ENCODE peak calls at places on chromosomes 6 and 20, in ten cellular contexts. Z is pancreas, R is lower lobe of right lung, H is psoas muscle, D is dorsolateral prefrontal cortex, O is colonic mucosa, E is A673, K is upper lobe of right lung, S is GM23338, I is transverse colon. V is an unnamed sample. For H3K27me3, the result is how much of the 10 kb centered on the place peaks cover.

GRCh38 chr6:53055873-53056272 is 9.3 kb upstream of the FBXO9 start:
- DNase-seq in O (no peak), H (no peak), K (no peak), D (no peak), R (no peak), S (no peak), I (no peak), E (no peak), Z (no peak), V (no peak)

GRCh38 chr20:2603816-2604505 is 48.5 kb upstream of the NOP56 start:
- DNase-seq in Z (no peak), K (no peak), I (no peak), D (no peak), H (no peak), E (no peak), S (no peak), R (no peak), O (peak), V (no peak)

GRCh38 chr6:106082735-106083398 is 3.3 kb upstream of the PRDM1 start:
- DNase-seq in S (no peak), O (no peak), R (no peak), K (no peak), E (no peak), I (no peak), Z (no peak), H (no peak), D (no peak), V (no peak)

GRCh38 chr6:21033575-21034026 is 499.3 kb downstream of the CDKAL1 start:
- DNase-seq in Z (no peak), O (no peak), K (no peak), D (no peak), E (no peak), I (no peak), R (no peak), H (peak), S (no peak), V (no peak)

GRCh38 chr20:11792229-11792953 is 125.3 kb upstream of the BTBD3 start:
- DNase-seq in D (no peak), Z (no peak), H (no peak), O (no peak), I (no peak), E (peak), R (no peak), K (no peak), S (no peak), V (no peak)

GRCh38 chr6:165443462-165443861 is 134.1 kb upstream of the C6orf118 start:
- DNase-seq in Z (no peak), K (no peak), R (no peak), D (no peak), S (no peak), I (no peak), O (no peak), H (no peak), E (no peak), V (no peak)

GRCh38 chr6:124964084-124964763 is 2.0 kb downstream of the RNF217 start:
- DNase-seq in Z (no peak), R (no peak), S (no peak), H (peak), O (peak), E (no peak), D (no peak), I (peak), K (no peak), V (no peak)

GRCh38 chr20:56689318-56689717 is 60.2 kb downstream of the TFAP2C start:
- DNase-seq in O (no peak), I (no peak), Z (no peak), K (no peak), E (peak), S (peak), H (no peak), D (no peak), R (no peak), V (no peak)

GRCh38 chr20:38073307-38074010 is 39.9 kb downstream of the RPRD1B start:
- DNase-seq in I (peak), R (no peak), K (no peak), D (no peak), S (peak), O (peak), Z (no peak), H (peak), E (peak), V (no peak)

GRCh38 chr20:18839507-18840247 is 26.1 kb downstream of the SCP2D1 start:
- DNase-seq in R (no peak), K (no peak), I (no peak), E (peak), H (no peak), S (no peak), O (no peak), Z (no peak), D (no peak), V (no peak)

GRCh38 chr6:56246941-56247653 is at the start of gene COL21A1:
- DNase-seq in R (peak), H (peak), E (peak), K (peak), I (peak), Z (peak), S (peak), O (peak), D (peak), V (peak)

GRCh38 chr6:56246544-56246940 is 838 bp downstream of the COL21A1 start:
- DNase-seq in K (no peak), Z (no peak), I (no peak), E (no peak), R (no peak), D (no peak), H (no peak), S (peak), O (no peak), V (no peak)

GRCh38 chr6:56250266-56250665 is 2.9 kb upstream of the COL21A1 start:
- DNase-seq in I (no peak), K (no peak), Z (no peak), O (no peak), D (no peak), R (no peak), H (no peak), E (no peak), S (no peak), V (no peak)

GRCh38 chr6:56245903-56246351 is 1.5 kb downstream of the COL21A1 start:
- DNase-seq in O (no peak), H (no peak), S (no peak), D (no peak), I (no peak), Z (no peak), R (no peak), E (peak), K (no peak), V (no peak)

GRCh38 chr6:56247654-56248122 is 308 bp upstream of the COL21A1 start:
- DNase-seq in H (no peak), D (no peak), E (no peak), Z (no peak), R (no peak), K (no peak), O (no peak), I (no peak), S (no peak), V (no peak)
- H3K4me3 ChIP-seq in H (peak), D (peak), E (peak), Z (peak), R (peak), K (peak), O (peak), I (peak), S (peak), V (no peak)

GRCh38 chr6:131929227-131929626 is 21.9 kb downstream of the CCN2 start:
- DNase-seq in D (no peak), I (no peak), E (peak), O (no peak), Z (no peak), K (no peak), H (no peak), R (no peak), S (peak), V (no peak)
- TF ChIP-seq CTCF in D (no peak), I (no peak), E (peak), O (no peak), Z (no peak), K (peak), H (no peak), R (no peak), S (peak), V (no peak)

DNA sequence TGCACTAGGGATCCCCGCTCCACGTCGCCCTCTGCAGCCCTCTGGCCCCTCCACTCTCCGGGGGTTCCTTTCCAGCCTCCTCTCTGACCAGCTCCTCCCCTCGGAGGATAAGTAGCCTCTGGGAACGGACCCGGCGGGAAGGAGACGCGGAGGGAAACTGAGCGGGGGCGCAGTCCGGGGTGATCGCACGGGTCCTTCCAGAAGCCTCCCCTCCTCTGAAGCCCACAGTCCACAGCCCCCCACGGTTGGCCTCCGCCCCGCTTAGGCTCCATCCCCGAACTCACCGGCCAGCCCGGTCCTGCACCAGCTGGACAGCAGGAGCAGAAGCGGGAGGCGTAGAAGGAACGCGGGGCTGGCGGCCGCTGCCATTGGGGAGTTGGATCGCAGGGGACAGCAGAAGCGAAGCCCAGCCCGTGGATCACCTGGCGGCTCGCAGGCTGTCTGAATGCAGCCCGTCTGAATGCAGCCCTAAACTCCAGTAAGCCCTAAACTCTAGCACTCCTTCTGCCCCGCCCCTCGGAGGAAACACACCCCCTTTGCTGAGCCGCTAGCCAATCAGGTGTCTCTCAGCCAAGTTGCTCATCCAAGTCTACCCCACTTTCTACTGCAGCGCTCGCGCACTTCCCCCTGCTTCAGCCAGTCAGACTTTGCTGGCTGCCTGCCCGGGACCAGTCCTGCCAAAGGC is at the start of gene RAET1G:
- DNase-seq in S (peak), I (peak), E (peak), R (peak), D (peak), O (peak), K (peak), Z (peak), H (peak), V (peak)
- H3K27me3 ChIP-seq in S (half or more), I (under half), E (under half), R (under half), D (under half), O (under half), K (under half), Z (under half), H (under half), V (under half)

GRCh38 chr6:139370047-139370706 is 4.3 kb downstream of the CITED2 start:
- DNase-seq in D (no peak), E (peak), K (no peak), O (no peak), I (peak), Z (no peak), R (no peak), H (no peak), S (no peak), V (no peak)
- H3K4me3 ChIP-seq in D (peak), E (peak), K (peak), O (no peak), I (no peak), Z (peak), R (peak), H (peak), S (no peak), V (no peak)

DNA sequence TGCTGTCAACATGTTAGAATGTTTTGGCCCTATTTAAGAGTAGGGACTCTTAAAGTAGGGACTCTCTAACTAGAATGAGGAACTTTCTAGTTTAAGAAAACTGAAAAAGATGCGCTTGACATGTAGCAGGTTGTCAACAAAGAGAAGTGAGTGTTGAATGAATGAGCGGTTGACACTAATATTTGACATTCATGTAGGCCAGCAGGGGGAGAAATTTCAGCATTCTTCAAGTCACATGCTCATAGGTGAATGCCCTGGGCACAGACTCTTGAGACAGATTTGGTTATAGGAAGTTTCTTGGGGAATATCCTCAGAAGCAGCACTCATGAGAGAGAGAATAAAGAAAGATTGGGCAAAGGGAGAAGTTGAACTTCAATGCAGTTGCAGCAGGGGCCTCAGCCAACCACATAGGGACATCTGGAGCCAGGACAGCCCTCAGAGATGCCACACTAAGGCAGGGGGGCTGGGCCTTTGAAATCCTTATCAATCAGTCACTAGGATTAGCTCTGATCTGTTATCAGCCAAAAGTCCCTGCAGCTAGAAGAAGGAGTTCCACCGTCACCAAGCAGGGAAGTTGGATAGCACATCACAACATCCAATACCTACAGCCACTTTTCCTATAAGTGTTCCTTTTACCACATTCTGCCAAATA is 145.1 kb upstream of the FKBP1C start:
- DNase-seq in I (no peak), D (no peak), O (no peak), K (no peak), H (no peak), E (peak), Z (no peak), R (no peak), S (peak), V (peak)
- TF ChIP-seq CTCF in I (no peak), D (no peak), O (no peak), K (peak), H (no peak), E (peak), Z (no peak), R (no peak), S (peak), V (peak)

GRCh38 chr6:133890941-133891813 is 2.3 kb downstream of the TCF21 start:
- DNase-seq in K (peak), S (peak), I (peak), E (no peak), H (peak), O (peak), R (peak), Z (peak), D (no peak), V (no peak)

GRCh38 chr6:133894369-133894768 is 5.5 kb downstream of the TCF21 start:
- DNase-seq in Z (no peak), K (no peak), D (no peak), R (no peak), H (no peak), I (no peak), O (no peak), E (no peak), S (no peak), V (no peak)

GRCh38 chr6:133891814-133892443 is 3.0 kb downstream of the TCF21 start:
- DNase-seq in E (no peak), S (no peak), O (no peak), Z (no peak), K (no peak), R (no peak), H (no peak), I (no peak), D (no peak), V (no peak)

GRCh38 chr6:133893324-133893692 is 4.4 kb downstream of the TCF21 start:
- DNase-seq in Z (no peak), K (no peak), E (no peak), S (no peak), I (no peak), R (no peak), O (no peak), D (no peak), H (no peak), V (no peak)

GRCh38 chr6:133892444-133893323 is 3.8 kb downstream of the TCF21 start:
- DNase-seq in E (no peak), S (peak), Z (no peak), R (no peak), H (no peak), K (no peak), I (no peak), D (no peak), O (no peak), V (no peak)
- H3K27me3 ChIP-seq in E (half or more), S (half or more), Z (under half), R (half or more), H (half or more), K (half or more), I (half or more), D (half or more), O (half or more), V (under half)

GRCh38 chr20:46811328-46812084 is 83.1 kb upstream of the EYA2 start:
- DNase-seq in I (no peak), H (no peak), R (no peak), O (peak), E (no peak), Z (no peak), K (no peak), D (no peak), S (peak), V (no peak)
- H3K4me3 ChIP-seq in I (peak), H (no peak), R (no peak), O (peak), E (no peak), Z (peak), K (no peak), D (no peak), S (peak), V (no peak)